ENCODE peak calls at places on chromosomes 3 and 15, in four cellular contexts. U is endothelial cell, K is NCI-H446 treated with DMSO at 0.1 percent for 48 hours, H is GM23338. R is an unnamed sample.

GRCh38 chr15:48794697-48795134 is 16.2 kb downstream of the CEP152 start:
- DNase-seq in U (no peak), H (no peak), K (no peak), R (no peak)

GRCh38 chr3:195815169-195815771 is 3.5 kb upstream of the MUC4 start:
- DNase-seq in H (no peak), U (no peak), K (no peak), R (no peak)

GRCh38 chr3:12193485-12194165 is 34.9 kb upstream of the TIMP4 start:
- DNase-seq in K (no peak), U (no peak), H (no peak), R (no peak)

GRCh38 chr3:52172262-52172757 is 18.1 kb upstream of the POC1A start:
- DNase-seq in H (no peak), U (no peak), K (no peak), R (no peak)

GRCh38 chr3:66486646-66487045 is 14.2 kb downstream of the LRIG1 start:
- DNase-seq in U (no peak), K (no peak), H (no peak), R (no peak)

GRCh38 chr15:49145651-49146609 is 9.5 kb downstream of the COPS2 start:
- DNase-seq in H (peak; percentile 67), K (peak; percentile 22), U (peak; percentile 37), R (no peak)

GRCh38 chr3:136932518-136932917 is 25.3 kb upstream of the IL20RB start:
- DNase-seq in U (no peak), K (no peak), H (no peak), R (no peak)

GRCh38 chr3:100009285-100010086 is 104.8 kb downstream of the FILIP1L start:
- DNase-seq in U (no peak), H (no peak), K (no peak), R (no peak)

GRCh38 chr3:194960446-194961032 is 274.9 kb downstream of the FAM43A start:
- DNase-seq in K (no peak), U (no peak), H (no peak), R (no peak)

GRCh38 chr15:29451201-29451781 is 181.7 kb upstream of the NSMCE3 start:
- DNase-seq in K (no peak), H (peak; percentile 78), U (peak; percentile 45), R (no peak)

GRCh38 chr15:31866248-31866647 is 164.1 kb upstream of the CHRNA7 start:
- DNase-seq in U (no peak), K (no peak), H (no peak), R (no peak)

GRCh38 chr3:141407043-141407442 is 38.7 kb downstream of the ZBTB38 start:
- DNase-seq in K (no peak), H (no peak), U (no peak), R (no peak)

GRCh38 chr3:14494973-14495300 is 45.2 kb downstream of the GRIP2 start:
- DNase-seq in U (no peak), K (no peak), H (no peak), R (no peak)

GRCh38 chr15:77312523-77312922 is 107.4 kb downstream of the PEAK1 start:
- DNase-seq in K (no peak), U (no peak), H (no peak), R (no peak)

GRCh38 chr3:190738756-190739155 is 123.7 kb downstream of the GMNC start:
- DNase-seq in H (no peak), U (no peak), K (no peak), R (no peak)

GRCh38 chr15:40594429-40594836 is 384 bp downstream of the KNL1 start:
- DNase-seq in K (no peak), U (peak; percentile 65), H (peak; percentile 81), R (peak; percentile 25)

GRCh38 chr3:111621535-111621934 is 26.4 kb upstream of the ZBED2 start:
- DNase-seq in K (no peak), U (peak; percentile 52), H (peak; percentile 88), R (peak; percentile 62)

GRCh38 chr3:29324180-29324651 is 43.3 kb downstream of the RBMS3 start:
- DNase-seq in U (peak; percentile 54), K (no peak), H (no peak), R (no peak)

GRCh38 chr3:43317461-43318316 is 31.3 kb downstream of the SNRK start:
- DNase-seq in U (no peak), H (peak; percentile 41), K (no peak), R (no peak)

GRCh38 chr15:43239732-43240491 is 19.1 kb upstream of the EPB42 start:
- DNase-seq in U (no peak), K (no peak), H (no peak), R (no peak)

GRCh38 chr3:127667119-127667681 is 5.6 kb upstream of the ABTB1 start:
- DNase-seq in H (no peak), U (no peak), K (peak; percentile 80), R (no peak)

GRCh38 chr3:99895706-99896441 is 78.2 kb downstream of the CMSS1 start:
- DNase-seq in K (peak; percentile 80), U (no peak), H (no peak), R (no peak)

GRCh38 chr3:173892547-173892946 is 495.0 kb downstream of the NLGN1 start:
- DNase-seq in H (no peak), U (no peak), K (no peak), R (no peak)

GRCh38 chr15:73789491-73790240 is 36.5 kb upstream of the INSYN1 start:
- DNase-seq in K (no peak), H (no peak), U (no peak), R (no peak)

GRCh38 chr15:75350601-75351331 is 3.9 kb downstream of the NEIL1 start:
- DNase-seq in K (no peak), U (no peak), H (no peak), R (no peak)

GRCh38 chr3:118544458-118544857 is 490.2 kb downstream of the IGSF11 start:
- DNase-seq in K (no peak), H (peak; percentile 9), U (no peak), R (peak; percentile 35)

GRCh38 chr3:113912551-113913246 is 35.1 kb upstream of the ZDHHC23 start:
- DNase-seq in U (peak; percentile 10), K (peak; percentile 10), H (peak; percentile 94), R (peak; percentile 63)

GRCh38 chr3:63662500-63662899 is 10.0 kb downstream of the SNTN start:
- DNase-seq in H (peak; percentile 66), K (no peak), U (no peak), R (peak; percentile 25)

GRCh38 chr3:186220365-186220764 is 111.5 kb upstream of the ETV5 start:
- DNase-seq in H (no peak), U (no peak), K (no peak), R (no peak)

GRCh38 chr15:31503758-31504461 is 177.3 kb downstream of the KLF13 start:
- DNase-seq in K (no peak), H (no peak), U (no peak), R (no peak)

GRCh38 chr3:125186261-125186770 is 26.2 kb downstream of the SLC12A8 start:
- DNase-seq in K (no peak), H (no peak), U (no peak), R (no peak)

GRCh38 chr15:91568036-91568435 is 285.5 kb upstream of the SLCO3A1 start:
- DNase-seq in K (no peak), H (no peak), U (no peak), R (no peak)

GRCh38 chr15:40567111-40567510 is 2.0 kb upstream of the RPUSD2 start:
- DNase-seq in U (no peak), K (no peak), H (peak; percentile 68), R (no peak)

GRCh38 chr15:90620379-90621134 is 90.8 kb downstream of the CRTC3 start:
- DNase-seq in U (no peak), H (no peak), K (no peak), R (no peak)

GRCh38 chr3:49715611-49716121 is 3.8 kb downstream of the AMIGO3 start:
- DNase-seq in U (no peak), K (no peak), H (no peak), R (no peak)

GRCh38 chr3:186281172-186281571 is 80.9 kb downstream of the DGKG start:
- DNase-seq in U (no peak), K (no peak), H (no peak), R (no peak)

GRCh38 chr3:153621988-153622387 is 460.0 kb downstream of the RAP2B start:
- DNase-seq in H (no peak), K (no peak), U (no peak), R (no peak)

R was measured in NT2/D1.